ENCODE peak calls at places on chromosomes 7 and 10, in four cellular contexts. M, U, E and D are unnamed samples.

GRCh38 chr10:97165499-97165898 is 20.3 kb downstream of the SLIT1 start:
- DNase-seq in U (no peak), M (no peak), E (no peak), D (no peak)

GRCh38 chr7:25619963-25620799 is 391.9 kb upstream of the NPVF start:
- DNase-seq in E (no peak), U (no peak), M (no peak), D (no peak)

GRCh38 chr7:22356855-22357310 is at the start of gene RAPGEF5:
- DNase-seq in E (no peak), U (no peak), M (peak), D (no peak)

GRCh38 chr10:84267503-84268126 is 22.8 kb downstream of the RGR start:
- DNase-seq in M (peak), U (peak), E (no peak), D (peak)

GRCh38 chr7:139231513-139232376 is 708 bp downstream of the UBN2 start:
- DNase-seq in U (peak), E (no peak), M (peak), D (peak)

GRCh38 chr10:88762906-88763305 is 3.1 kb downstream of the LIPN start:
- DNase-seq in E (no peak), U (no peak), M (no peak), D (no peak)

GRCh38 chr7:155277385-155277994 is 20.2 kb upstream of the INSIG1 start:
- DNase-seq in E (no peak), M (no peak), U (no peak), D (no peak)

GRCh38 chr7:84364708-84365107 is 170.1 kb upstream of the SEMA3A start:
- DNase-seq in U (no peak), E (no peak), M (no peak), D (no peak)

GRCh38 chr7:11698273-11698930 is 133.6 kb downstream of the THSD7A start:
- DNase-seq in M (no peak), U (no peak), E (no peak), D (no peak)

GRCh38 chr7:143372070-143372469 is 9.1 kb upstream of the ZYX start:
- DNase-seq in M (no peak), E (no peak), U (no peak), D (no peak)

GRCh38 chr7:137986252-137987010 is 15.5 kb downstream of the CREB3L2 start:
- DNase-seq in M (no peak), E (no peak), U (peak), D (peak)

GRCh38 chr7:131827421-131827820 is 271.0 kb upstream of the PODXL start:
- DNase-seq in E (no peak), M (no peak), U (no peak), D (no peak)

GRCh38 chr10:6218692-6219493 is 16.2 kb downstream of the PFKFB3 start:
- DNase-seq in E (no peak), M (no peak), U (no peak), D (no peak)

GRCh38 chr7:3020416-3020815 is 23.3 kb downstream of the CARD11 start:
- DNase-seq in U (no peak), E (no peak), M (no peak), D (no peak)

GRCh38 chr7:31744294-31744874 is 57.4 kb downstream of the PPP1R17 start:
- DNase-seq in M (peak), U (peak), E (peak), D (peak)

GRCh38 chr10:99432881-99433280 is 2.5 kb upstream of the GOT1 start:
- DNase-seq in M (no peak), U (no peak), E (no peak), D (no peak)

GRCh38 chr10:95236068-95236903 is 42.2 kb downstream of the ACSM6 start:
- DNase-seq in U (no peak), M (no peak), E (peak), D (no peak)

GRCh38 chr7:99621271-99621670 is 4.5 kb downstream of the ZSCAN25 start:
- DNase-seq in M (no peak), U (no peak), E (no peak), D (no peak)

GRCh38 chr10:112858990-112859520 is 91.0 kb upstream of the TCF7L2 start:
- DNase-seq in E (no peak), M (no peak), U (no peak), D (no peak)

GRCh38 chr7:76300210-76300731 is 2.2 kb upstream of the HSPB1 start:
- DNase-seq in M (no peak), U (peak), E (no peak), D (no peak)

GRCh38 chr10:13787015-13787421 is 200.3 kb downstream of the PRPF18 start:
- DNase-seq in M (no peak), U (no peak), E (peak), D (no peak)

GRCh38 chr10:16792675-16793074 is 24.5 kb downstream of the RSU1 start:
- DNase-seq in U (no peak), M (no peak), E (no peak), D (no peak)

GRCh38 chr7:13989138-13989943 is at the start of gene ETV1:
- DNase-seq in U (peak), M (peak), E (no peak), D (peak)

GRCh38 chr10:58152698-58153263 is 114.9 kb downstream of the IPMK start:
- DNase-seq in U (peak), M (peak), E (no peak), D (peak)

GRCh38 chr7:116273918-116274301 is 63.6 kb downstream of the TES start:
- DNase-seq in M (no peak), E (no peak), U (no peak), D (no peak)

GRCh38 chr7:116271980-116272886 is 61.9 kb downstream of the TES start:
- DNase-seq in U (no peak), E (no peak), M (no peak), D (no peak)

GRCh38 chr7:116269466-116269865 is 59.1 kb downstream of the TES start:
- DNase-seq in M (no peak), E (no peak), U (no peak), D (no peak)

GRCh38 chr7:116273283-116273917 is 63.1 kb downstream of the TES start:
- DNase-seq in M (no peak), U (no peak), E (no peak), D (no peak)

DNA sequence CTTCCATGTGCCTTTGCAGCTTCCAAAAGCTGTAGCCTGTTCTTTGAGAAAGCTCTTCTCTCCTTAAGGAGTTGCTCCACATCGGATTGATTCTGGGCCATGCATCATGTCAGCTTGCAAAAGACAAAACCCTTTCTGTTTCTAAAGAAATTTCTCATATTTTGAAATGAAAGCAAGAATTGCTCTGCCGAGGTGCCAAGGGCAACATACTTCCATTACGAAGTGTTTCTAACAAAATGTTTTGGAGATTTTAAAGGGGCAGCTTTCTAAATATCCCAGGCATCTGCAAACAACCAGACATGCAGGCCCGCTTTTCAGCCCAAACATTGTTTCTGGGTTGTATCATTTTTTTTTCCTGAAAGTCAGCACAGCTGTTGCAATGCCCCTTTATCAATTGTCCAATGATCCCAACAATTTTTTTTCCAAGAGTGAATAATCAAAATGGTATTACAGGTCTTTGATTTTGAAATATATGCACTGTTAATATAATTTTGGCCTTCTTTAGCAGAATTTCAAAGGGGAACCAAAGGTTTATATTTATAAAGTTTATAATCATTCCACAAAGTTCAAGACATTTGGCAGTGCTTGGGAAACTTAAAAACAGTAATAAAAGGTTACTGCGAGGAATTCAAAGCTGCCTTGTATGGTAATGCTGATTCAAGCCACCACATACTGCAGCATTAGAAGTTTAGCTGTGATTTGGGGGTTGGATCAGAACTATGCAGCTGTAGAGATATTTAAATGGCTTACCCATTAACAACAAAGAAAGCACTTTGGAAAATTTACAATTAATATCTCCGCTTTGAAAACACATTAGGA is 61.0 kb downstream of the TES start:
- DNase-seq in M (no peak), E (no peak), U (no peak), D (no peak)
- TF ChIP-seq ETV6 in M (no peak), E (no peak), U (no peak), D (no peak)

GRCh38 chr7:151876112-151876898 is 610 bp downstream of the PRKAG2 start:
- DNase-seq in E (no peak), U (no peak), M (peak), D (no peak)
- TF ChIP-seq SP1 in E (no peak), U (no peak), M (peak), D (no peak)

GRCh38 chr10:63630085-63630927 is 109.1 kb downstream of the REEP3 start:
- DNase-seq in U (peak), E (peak), M (peak), D (peak)

GRCh38 chr10:63627881-63628296 is 106.7 kb downstream of the REEP3 start:
- DNase-seq in U (no peak), M (no peak), E (no peak), D (no peak)

GRCh38 chr10:63627376-63627775 is 106.2 kb downstream of the REEP3 start:
- DNase-seq in U (no peak), E (no peak), M (no peak), D (no peak)

GRCh38 chr10:63629363-63630084 is 108.3 kb downstream of the REEP3 start:
- DNase-seq in M (peak), U (peak), E (peak), D (peak)

GRCh38 chr10:63628526-63629362 is 107.5 kb downstream of the REEP3 start:
- DNase-seq in U (peak), M (no peak), E (peak), D (peak)
- TF ChIP-seq ETV6 in U (no peak), M (no peak), E (peak), D (no peak)

GRCh38 chr10:11473128-11473760 is 138.2 kb downstream of the USP6NL start:
- DNase-seq in M (peak), U (no peak), E (no peak), D (no peak)
- TF ChIP-seq SP1 in M (no peak), U (no peak), E (no peak), D (no peak)

GRCh38 chr10:43188702-43189101 is 50.5 kb downstream of the CSGALNACT2 start:
- DNase-seq in U (no peak), E (no peak), M (no peak), D (no peak)
- TF ChIP-seq ETV6 in U (no peak), E (no peak), M (no peak), D (no peak)

DNA sequence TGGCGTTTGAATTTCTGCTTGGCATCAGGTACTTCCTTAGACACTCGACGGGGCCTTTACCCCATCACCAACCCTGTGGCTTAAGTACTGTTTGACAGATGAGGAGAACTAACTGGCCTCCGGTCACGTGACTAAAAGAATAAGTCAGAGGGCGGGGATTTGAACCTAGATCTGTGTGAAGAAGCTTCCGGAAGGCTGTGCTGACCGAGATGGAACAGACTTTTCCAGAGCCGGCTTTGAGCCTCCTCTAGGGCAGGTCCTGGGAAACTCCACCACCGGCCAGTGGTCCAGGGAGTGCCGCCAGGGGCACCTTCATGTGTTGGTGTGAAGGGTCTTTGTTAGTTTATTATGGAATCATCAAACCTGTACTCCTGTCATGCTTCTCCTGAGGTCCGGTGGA is 26.9 kb downstream of the CAMK1D start:
- DNase-seq in M (no peak), E (no peak), U (no peak), D (peak)
- TF ChIP-seq SP1 in M (no peak), E (no peak), U (no peak), D (no peak)

GRCh38 chr7:51326646-51327286 is 10.2 kb upstream of the COBL start:
- DNase-seq in U (no peak), M (peak), E (no peak), D (no peak)
- TF ChIP-seq ETV6 in U (no peak), M (peak), E (no peak), D (no peak)